ENCODE peak calls at places on chromosomes 4 and X, in eight cellular contexts. One of them, this sample, is unnamed.

GRCh38 chr4:122847931-122848330 is 21.3 kb downstream of the FGF2 start:
- DNase-seq in heart right ventricle: no peak
- DNase-seq in retinal pigment epithelial cell: no peak
- DNase-seq in endothelial cell: no peak
- DNase-seq in bronchial epithelial cell: no peak
- DNase-seq in HFFc6: no peak
- DNase-seq in sigmoid colon: no peak
- DNase-seq in fibroblast of pulmonary artery: no peak
- DNase-seq in this sample: no peak

GRCh38 chr4:124867551-124867950 is 155.0 kb upstream of the ANKRD50 start:
- DNase-seq in heart right ventricle: no peak
- DNase-seq in retinal pigment epithelial cell: no peak
- DNase-seq in endothelial cell: no peak
- DNase-seq in bronchial epithelial cell: peak
- DNase-seq in HFFc6: no peak
- DNase-seq in sigmoid colon: no peak
- DNase-seq in fibroblast of pulmonary artery: peak
- DNase-seq in this sample: no peak

GRCh38 chr4:13537011-13537831 is 7.1 kb downstream of the NKX3-2 start:
- DNase-seq in heart right ventricle: no peak
- DNase-seq in retinal pigment epithelial cell: no peak
- DNase-seq in endothelial cell: no peak
- DNase-seq in bronchial epithelial cell: no peak
- DNase-seq in HFFc6: no peak
- DNase-seq in sigmoid colon: peak
- DNase-seq in fibroblast of pulmonary artery: no peak
- DNase-seq in this sample: no peak

GRCh38 chrX:41759817-41760216 is 35.8 kb downstream of the GPR82 start:
- DNase-seq in heart right ventricle: no peak
- DNase-seq in retinal pigment epithelial cell: no peak
- DNase-seq in endothelial cell: peak
- DNase-seq in bronchial epithelial cell: peak
- DNase-seq in HFFc6: peak
- DNase-seq in sigmoid colon: no peak
- DNase-seq in fibroblast of pulmonary artery: peak
- DNase-seq in this sample: no peak

GRCh38 chr4:146945556-146946374 is at the start of gene TTC29:
- DNase-seq in heart right ventricle: peak
- DNase-seq in retinal pigment epithelial cell: peak
- DNase-seq in endothelial cell: peak
- DNase-seq in bronchial epithelial cell: peak
- DNase-seq in HFFc6: peak
- DNase-seq in sigmoid colon: peak
- DNase-seq in fibroblast of pulmonary artery: peak
- DNase-seq in this sample: peak

GRCh38 chr4:139245590-139245989 is 34.4 kb downstream of the MGARP start:
- DNase-seq in heart right ventricle: no peak
- DNase-seq in retinal pigment epithelial cell: no peak
- DNase-seq in endothelial cell: no peak
- DNase-seq in bronchial epithelial cell: peak
- DNase-seq in HFFc6: peak
- DNase-seq in sigmoid colon: no peak
- DNase-seq in fibroblast of pulmonary artery: peak
- DNase-seq in this sample: no peak

GRCh38 chrX:42028113-42028512 is 104.8 kb upstream of the CASK start:
- DNase-seq in heart right ventricle: no peak
- DNase-seq in retinal pigment epithelial cell: no peak
- DNase-seq in endothelial cell: no peak
- DNase-seq in bronchial epithelial cell: no peak
- DNase-seq in HFFc6: no peak
- DNase-seq in sigmoid colon: no peak
- DNase-seq in fibroblast of pulmonary artery: no peak
- DNase-seq in this sample: no peak

GRCh38 chrX:48468247-48468671 is 1.8 kb downstream of the SLC38A5 start:
- DNase-seq in heart right ventricle: no peak
- DNase-seq in retinal pigment epithelial cell: no peak
- DNase-seq in endothelial cell: no peak
- DNase-seq in bronchial epithelial cell: no peak
- DNase-seq in HFFc6: no peak
- DNase-seq in sigmoid colon: peak
- DNase-seq in fibroblast of pulmonary artery: no peak
- DNase-seq in this sample: no peak

GRCh38 chrX:65821721-65822496 is 154.5 kb downstream of the MSN start:
- DNase-seq in heart right ventricle: peak
- DNase-seq in retinal pigment epithelial cell: no peak
- DNase-seq in endothelial cell: peak
- DNase-seq in bronchial epithelial cell: no peak
- DNase-seq in HFFc6: no peak
- DNase-seq in sigmoid colon: no peak
- DNase-seq in fibroblast of pulmonary artery: no peak
- DNase-seq in this sample: no peak

GRCh38 chr4:76257824-76258223 is 6.3 kb downstream of the FAM47E start:
- DNase-seq in heart right ventricle: no peak
- DNase-seq in retinal pigment epithelial cell: no peak
- DNase-seq in endothelial cell: no peak
- DNase-seq in bronchial epithelial cell: no peak
- DNase-seq in HFFc6: no peak
- DNase-seq in sigmoid colon: no peak
- DNase-seq in fibroblast of pulmonary artery: no peak
- DNase-seq in this sample: no peak

GRCh38 chr4:98092833-98093439 is 50.3 kb downstream of the STPG2 start:
- DNase-seq in heart right ventricle: no peak
- DNase-seq in retinal pigment epithelial cell: no peak
- DNase-seq in endothelial cell: no peak
- DNase-seq in bronchial epithelial cell: peak
- DNase-seq in HFFc6: peak
- DNase-seq in sigmoid colon: no peak
- DNase-seq in fibroblast of pulmonary artery: peak
- DNase-seq in this sample: no peak

GRCh38 chr4:182927505-182927904 is 10.3 kb upstream of the DCTD start:
- DNase-seq in heart right ventricle: no peak
- DNase-seq in retinal pigment epithelial cell: no peak
- DNase-seq in endothelial cell: no peak
- DNase-seq in bronchial epithelial cell: no peak
- DNase-seq in HFFc6: no peak
- DNase-seq in sigmoid colon: no peak
- DNase-seq in fibroblast of pulmonary artery: no peak
- DNase-seq in this sample: no peak

GRCh38 chr4:182924497-182924896 is 7.3 kb upstream of the DCTD start:
- DNase-seq in heart right ventricle: no peak
- DNase-seq in retinal pigment epithelial cell: no peak
- DNase-seq in endothelial cell: no peak
- DNase-seq in bronchial epithelial cell: no peak
- DNase-seq in HFFc6: no peak
- DNase-seq in sigmoid colon: no peak
- DNase-seq in fibroblast of pulmonary artery: no peak
- DNase-seq in this sample: no peak

GRCh38 chr4:182929296-182929695 is 12.1 kb upstream of the DCTD start:
- DNase-seq in heart right ventricle: no peak
- DNase-seq in retinal pigment epithelial cell: no peak
- DNase-seq in endothelial cell: no peak
- DNase-seq in bronchial epithelial cell: peak
- DNase-seq in HFFc6: peak
- DNase-seq in sigmoid colon: no peak
- DNase-seq in fibroblast of pulmonary artery: peak
- DNase-seq in this sample: no peak

GRCh38 chr4:182925298-182925738 is 8.1 kb upstream of the DCTD start:
- DNase-seq in heart right ventricle: peak
- DNase-seq in retinal pigment epithelial cell: no peak
- DNase-seq in endothelial cell: peak
- DNase-seq in bronchial epithelial cell: peak
- DNase-seq in HFFc6: peak
- DNase-seq in sigmoid colon: no peak
- DNase-seq in fibroblast of pulmonary artery: peak
- DNase-seq in this sample: peak

DNA sequence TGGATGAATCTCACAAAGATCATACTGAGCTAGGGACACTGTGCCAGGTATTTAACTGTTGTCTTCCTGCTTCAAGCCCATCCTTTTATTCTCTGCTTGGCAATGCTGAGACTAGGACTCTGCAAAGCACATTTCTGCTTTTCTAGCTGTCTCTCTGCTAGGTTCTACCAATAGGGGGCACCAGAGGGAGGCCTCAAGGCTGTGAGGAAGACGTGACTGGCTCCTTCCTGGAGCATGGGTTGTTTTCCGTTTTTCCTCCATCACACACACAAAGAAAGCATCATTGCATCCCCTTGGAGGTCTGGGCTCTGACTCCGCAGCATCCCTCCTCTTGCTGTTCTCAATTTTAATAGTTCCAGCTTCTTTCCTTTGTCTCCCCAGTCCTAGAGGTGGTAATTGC is 10.9 kb upstream of the DCTD start:
- DNase-seq in heart right ventricle: no peak
- DNase-seq in retinal pigment epithelial cell: no peak
- DNase-seq in endothelial cell: peak
- DNase-seq in bronchial epithelial cell: no peak
- DNase-seq in HFFc6: no peak
- DNase-seq in sigmoid colon: no peak
- DNase-seq in fibroblast of pulmonary artery: no peak
- DNase-seq in this sample: no peak
- TF ChIP-seq CTCF in heart right ventricle: no peak
- TF ChIP-seq CTCF in retinal pigment epithelial cell: peak
- TF ChIP-seq CTCF in endothelial cell: peak
- TF ChIP-seq CTCF in bronchial epithelial cell: peak
- TF ChIP-seq CTCF in HFFc6: peak
- TF ChIP-seq CTCF in sigmoid colon: no peak
- TF ChIP-seq CTCF in fibroblast of pulmonary artery: peak
- TF ChIP-seq CTCF in this sample: peak

DNA sequence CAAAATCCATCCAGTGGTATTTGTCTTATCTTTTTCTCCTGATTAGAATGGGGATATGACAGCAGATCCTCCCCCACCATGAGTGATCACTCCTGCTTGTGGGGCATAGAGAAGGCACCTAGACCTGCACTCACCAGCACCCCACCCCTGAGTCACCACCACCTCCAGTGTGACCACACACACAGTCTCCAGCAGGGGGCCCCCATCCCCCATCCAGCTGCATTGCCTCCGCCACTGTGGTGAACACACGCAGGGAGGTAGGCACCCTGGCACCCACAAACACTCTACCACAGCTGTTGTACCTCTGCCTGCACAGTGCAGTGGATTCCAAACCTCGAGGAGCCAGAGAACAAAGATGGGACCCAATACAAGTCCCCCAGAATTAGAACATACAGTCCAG is 9.0 kb upstream of the MAGEA8 start:
- DNase-seq in heart right ventricle: peak
- DNase-seq in retinal pigment epithelial cell: no peak
- DNase-seq in endothelial cell: peak
- DNase-seq in bronchial epithelial cell: peak
- DNase-seq in HFFc6: no peak
- DNase-seq in sigmoid colon: no peak
- DNase-seq in fibroblast of pulmonary artery: peak
- DNase-seq in this sample: no peak
- TF ChIP-seq CTCF in heart right ventricle: peak
- TF ChIP-seq CTCF in retinal pigment epithelial cell: peak
- TF ChIP-seq CTCF in endothelial cell: peak
- TF ChIP-seq CTCF in bronchial epithelial cell: peak
- TF ChIP-seq CTCF in HFFc6: peak
- TF ChIP-seq CTCF in sigmoid colon: no peak
- TF ChIP-seq CTCF in fibroblast of pulmonary artery: peak
- TF ChIP-seq CTCF in this sample: peak

DNA sequence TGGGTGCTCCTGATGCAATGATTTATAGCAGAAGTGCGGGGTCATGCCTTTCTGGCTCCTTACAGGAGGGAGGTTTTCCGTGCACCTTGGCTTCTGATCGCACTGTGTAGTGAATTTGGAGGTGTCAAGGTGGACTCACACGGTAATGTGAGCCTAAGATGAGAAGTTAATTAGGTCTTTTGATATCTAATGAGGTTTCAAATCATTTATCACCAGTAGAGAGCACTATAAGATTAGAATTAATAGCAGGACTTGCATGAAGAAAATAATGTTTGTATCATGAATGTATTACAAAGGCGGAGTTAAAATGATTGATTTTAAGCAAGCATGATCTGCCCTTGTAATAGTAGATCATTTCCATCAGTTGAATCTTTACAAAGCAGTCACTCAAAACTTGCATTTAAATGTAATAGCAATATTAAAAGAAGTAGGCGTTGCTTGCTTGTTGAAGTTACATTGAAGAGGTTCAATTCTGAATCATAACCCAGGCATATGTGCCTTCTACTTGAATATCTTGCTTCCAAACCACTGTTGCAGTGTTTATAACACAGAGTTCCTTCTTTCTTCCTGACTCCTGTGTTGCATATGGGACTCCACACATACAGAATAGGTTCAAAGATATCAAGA is 152.1 kb downstream of the FMR1NB start:
- DNase-seq in heart right ventricle: no peak
- DNase-seq in retinal pigment epithelial cell: no peak
- DNase-seq in endothelial cell: no peak
- DNase-seq in bronchial epithelial cell: peak
- DNase-seq in HFFc6: no peak
- DNase-seq in sigmoid colon: no peak
- DNase-seq in fibroblast of pulmonary artery: peak
- DNase-seq in this sample: no peak
- TF ChIP-seq CTCF in heart right ventricle: peak
- TF ChIP-seq CTCF in retinal pigment epithelial cell: no peak
- TF ChIP-seq CTCF in endothelial cell: no peak
- TF ChIP-seq CTCF in bronchial epithelial cell: no peak
- TF ChIP-seq CTCF in HFFc6: no peak
- TF ChIP-seq CTCF in sigmoid colon: no peak
- TF ChIP-seq CTCF in fibroblast of pulmonary artery: no peak
- TF ChIP-seq CTCF in this sample: peak

GRCh38 chr4:177375971-177376370 is 66.3 kb downstream of the AGA start:
- DNase-seq in heart right ventricle: no peak
- DNase-seq in retinal pigment epithelial cell: no peak
- DNase-seq in endothelial cell: no peak
- DNase-seq in bronchial epithelial cell: peak
- DNase-seq in HFFc6: no peak
- DNase-seq in sigmoid colon: no peak
- DNase-seq in fibroblast of pulmonary artery: no peak
- DNase-seq in this sample: no peak
- TF ChIP-seq CTCF in heart right ventricle: no peak
- TF ChIP-seq CTCF in retinal pigment epithelial cell: no peak
- TF ChIP-seq CTCF in endothelial cell: no peak
- TF ChIP-seq CTCF in bronchial epithelial cell: peak
- TF ChIP-seq CTCF in HFFc6: no peak
- TF ChIP-seq CTCF in sigmoid colon: no peak
- TF ChIP-seq CTCF in fibroblast of pulmonary artery: no peak
- TF ChIP-seq CTCF in this sample: no peak

GRCh38 chr4:8033067-8033755 is 93.5 kb upstream of the AFAP1 start:
- DNase-seq in heart right ventricle: no peak
- DNase-seq in retinal pigment epithelial cell: no peak
- DNase-seq in endothelial cell: no peak
- DNase-seq in bronchial epithelial cell: no peak
- DNase-seq in HFFc6: no peak
- DNase-seq in sigmoid colon: no peak
- DNase-seq in fibroblast of pulmonary artery: no peak
- DNase-seq in this sample: no peak
- TF ChIP-seq CTCF in heart right ventricle: no peak
- TF ChIP-seq CTCF in retinal pigment epithelial cell: no peak
- TF ChIP-seq CTCF in endothelial cell: no peak
- TF ChIP-seq CTCF in bronchial epithelial cell: no peak
- TF ChIP-seq CTCF in HFFc6: no peak
- TF ChIP-seq CTCF in sigmoid colon: no peak
- TF ChIP-seq CTCF in fibroblast of pulmonary artery: no peak
- TF ChIP-seq CTCF in this sample: no peak

GRCh38 chrX:51456814-51457213 is 39.6 kb downstream of the NUDT11 start:
- DNase-seq in heart right ventricle: no peak
- DNase-seq in retinal pigment epithelial cell: no peak
- DNase-seq in endothelial cell: no peak
- DNase-seq in bronchial epithelial cell: no peak
- DNase-seq in HFFc6: no peak
- DNase-seq in sigmoid colon: no peak
- DNase-seq in fibroblast of pulmonary artery: peak
- DNase-seq in this sample: no peak
- TF ChIP-seq CTCF in heart right ventricle: no peak
- TF ChIP-seq CTCF in retinal pigment epithelial cell: no peak
- TF ChIP-seq CTCF in endothelial cell: no peak
- TF ChIP-seq CTCF in bronchial epithelial cell: no peak
- TF ChIP-seq CTCF in HFFc6: no peak
- TF ChIP-seq CTCF in sigmoid colon: no peak
- TF ChIP-seq CTCF in fibroblast of pulmonary artery: no peak
- TF ChIP-seq CTCF in this sample: peak